ENCODE peak calls at places on chromosomes 2 and 18, in four cellular contexts. O is chondrocyte; T is B cell; S is CD8-positive, alpha-beta T cell. Y is an unnamed sample.

GRCh38 chr2:109117780-109118179 is 11.2 kb upstream of the SH3RF3 start:
- DNase-seq in O (no peak), T (no peak), S (no peak), Y (no peak)

GRCh38 chr2:126736133-126736874 is 80.3 kb downstream of the GYPC start:
- DNase-seq in O (no peak), T (no peak), S (no peak), Y (no peak)

GRCh38 chr2:219642064-219642444 is 14.6 kb downstream of the SLC4A3 start:
- DNase-seq in O (no peak), T (no peak), S (no peak), Y (no peak)

GRCh38 chr2:100673691-100674485 is 111.1 kb downstream of the PDCL3 start:
- DNase-seq in O (no peak), T (no peak), S (no peak), Y (no peak)

GRCh38 chr2:119810039-119810630 is 50.4 kb downstream of the PTPN4 start:
- DNase-seq in O (no peak), T (no peak), S (no peak), Y (no peak)

GRCh38 chr2:161972866-161973265 is 101.1 kb downstream of the DPP4 start:
- DNase-seq in O (no peak), T (no peak), S (no peak), Y (no peak)

GRCh38 chr2:20425884-20426283 is 21.0 kb upstream of the RHOB start:
- DNase-seq in O (no peak), T (no peak), S (no peak), Y (no peak)

GRCh38 chr18:79495591-79496071 is 99.9 kb downstream of the NFATC1 start:
- DNase-seq in O (peak), T (no peak), S (no peak), Y (no peak)

GRCh38 chr2:46310446-46310845 is 13.2 kb downstream of the EPAS1 start:
- DNase-seq in O (no peak), T (peak), S (no peak), Y (no peak)

GRCh38 chr2:79219383-79219988 is 59.9 kb upstream of the REG3A start:
- DNase-seq in O (no peak), T (no peak), S (no peak), Y (no peak)

GRCh38 chr2:121648611-121649401 is 456 bp downstream of the CLASP1 start:
- DNase-seq in O (no peak), T (peak), S (peak), Y (peak)

GRCh38 chr2:223725494-223725893 is 111.9 kb downstream of the AP1S3 start:
- DNase-seq in O (no peak), T (no peak), S (no peak), Y (no peak)

GRCh38 chr18:60656563-60656962 is 284.0 kb upstream of the MC4R start:
- DNase-seq in O (no peak), T (no peak), S (no peak), Y (no peak)

GRCh38 chr2:182240862-182241371 is 185.9 kb downstream of the PDE1A start:
- DNase-seq in O (no peak), T (no peak), S (no peak), Y (no peak)

GRCh38 chr2:23545811-23546210 is 160.8 kb downstream of the KLHL29 start:
- DNase-seq in O (no peak), T (no peak), S (no peak), Y (no peak)

GRCh38 chr2:233436691-233437438 is 82.6 kb downstream of the DGKD start:
- DNase-seq in O (no peak), T (no peak), S (no peak), Y (no peak)

GRCh38 chr2:46914578-46915230 is 902 bp downstream of the MCFD2 start:
- DNase-seq in O (no peak), T (no peak), S (no peak), Y (no peak)

GRCh38 chr2:199833525-199833924 is 17.5 kb downstream of the FTCDNL1 start:
- DNase-seq in O (no peak), T (no peak), S (no peak), Y (no peak)

GRCh38 chr18:9631814-9632496 is 17.6 kb upstream of the PPP4R1 start:
- DNase-seq in O (no peak), T (no peak), S (no peak), Y (no peak)

GRCh38 chr2:159380676-159381239 is 94.3 kb upstream of the WDSUB1 start:
- DNase-seq in O (no peak), T (no peak), S (no peak), Y (no peak)

GRCh38 chr2:232941400-232941799 is 71.3 kb downstream of the SNORC start:
- DNase-seq in O (no peak), T (no peak), S (no peak), Y (no peak)

GRCh38 chr18:79900610-79901570 is 50.6 kb downstream of the SLC66A2 start:
- DNase-seq in O (peak), T (no peak), S (no peak), Y (no peak)

GRCh38 chr18:13137041-13137938 is 81.3 kb upstream of the LDLRAD4 start:
- DNase-seq in O (no peak), T (peak), S (peak), Y (peak)

GRCh38 chr2:226873051-226873620 is 37.3 kb downstream of the RHBDD1 start:
- DNase-seq in O (no peak), T (no peak), S (no peak), Y (no peak)

GRCh38 chr2:120669121-120669952 is 66.3 kb upstream of the GLI2 start:
- DNase-seq in O (no peak), T (no peak), S (no peak), Y (no peak)

GRCh38 chr2:9951272-9951521 is 296 bp upstream of the GRHL1 start:
- DNase-seq in O (no peak), T (no peak), S (no peak), Y (no peak)
- TF ChIP-seq CTCF in O (no peak), T (no peak), S (no peak), Y (no peak)

GRCh38 chr2:25202290-25202689 is 33.9 kb upstream of the POMC start:
- DNase-seq in O (no peak), T (no peak), S (no peak), Y (no peak)

GRCh38 chr2:25207078-25207545 is 38.7 kb upstream of the POMC start:
- DNase-seq in O (no peak), T (peak), S (no peak), Y (no peak)

GRCh38 chr2:25201794-25202193 is 33.4 kb upstream of the POMC start:
- DNase-seq in O (peak), T (no peak), S (no peak), Y (no peak)

GRCh38 chr2:25201265-25201664 is 32.9 kb upstream of the POMC start:
- DNase-seq in O (no peak), T (no peak), S (no peak), Y (no peak)

GRCh38 chr2:25204190-25204838 is 35.9 kb upstream of the POMC start:
- DNase-seq in O (no peak), T (peak), S (no peak), Y (peak)
- TF ChIP-seq CTCF in O (no peak), T (peak), S (no peak), Y (no peak)

DNA sequence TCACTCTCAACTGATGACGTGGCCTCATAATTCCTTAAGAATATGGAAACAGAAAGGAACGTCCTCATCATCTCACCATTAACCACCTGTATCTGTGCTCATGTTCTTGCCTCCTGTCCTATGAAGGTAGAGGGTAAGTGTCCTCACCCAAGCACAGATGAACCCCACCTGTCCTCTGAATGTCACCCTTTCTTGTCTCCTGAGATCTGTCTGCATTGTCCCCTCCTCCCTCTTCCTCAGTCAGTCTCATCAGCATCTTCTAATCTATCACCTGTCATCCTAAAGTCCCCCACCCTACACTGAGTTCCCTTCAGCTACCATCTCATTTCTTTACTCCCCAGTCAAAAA is 39.4 kb upstream of the LPIN2 start:
- DNase-seq in O (no peak), T (no peak), S (no peak), Y (no peak)
- TF ChIP-seq CTCF in O (no peak), T (no peak), S (no peak), Y (no peak)

DNA sequence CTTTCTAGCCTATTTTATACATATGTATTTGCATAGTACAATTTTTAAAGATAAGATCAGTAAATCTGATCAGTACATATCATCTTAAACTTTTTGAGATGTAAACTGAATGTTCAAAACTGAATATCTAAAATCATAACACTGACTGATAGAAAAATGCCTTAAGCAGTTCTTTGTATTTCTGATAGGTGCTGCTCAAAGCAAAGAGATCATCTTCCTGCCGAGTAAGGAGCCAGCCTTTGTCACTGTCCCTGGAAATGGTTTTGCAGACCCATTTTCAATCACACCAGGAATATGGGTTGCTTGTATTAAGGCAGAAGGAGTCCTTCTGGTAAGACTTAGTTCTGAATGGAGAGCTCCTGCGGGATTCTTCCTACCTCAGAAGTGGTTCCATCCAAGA is 135.0 kb downstream of the LAMA3 start:
- DNase-seq in O (no peak), T (no peak), S (no peak), Y (no peak)
- TF ChIP-seq CTCF in O (peak), T (no peak), S (no peak), Y (peak)

GRCh38 chr2:42041377-42042127 is 6.3 kb upstream of the PKDCC start:
- DNase-seq in O (no peak), T (no peak), S (no peak), Y (no peak)
- TF ChIP-seq CTCF in O (no peak), T (no peak), S (no peak), Y (no peak)

GRCh38 chr2:217530399-217531100 is 472.2 kb downstream of the TNS1 start:
- DNase-seq in O (no peak), T (no peak), S (no peak), Y (no peak)

GRCh38 chr2:217523246-217523645 is 479.5 kb downstream of the TNS1 start:
- DNase-seq in O (no peak), T (no peak), S (no peak), Y (no peak)

GRCh38 chr2:217525076-217525475 is 477.7 kb downstream of the TNS1 start:
- DNase-seq in O (no peak), T (no peak), S (no peak), Y (no peak)

GRCh38 chr2:217529271-217529670 is 473.5 kb downstream of the TNS1 start:
- DNase-seq in O (no peak), T (no peak), S (no peak), Y (no peak)

DNA sequence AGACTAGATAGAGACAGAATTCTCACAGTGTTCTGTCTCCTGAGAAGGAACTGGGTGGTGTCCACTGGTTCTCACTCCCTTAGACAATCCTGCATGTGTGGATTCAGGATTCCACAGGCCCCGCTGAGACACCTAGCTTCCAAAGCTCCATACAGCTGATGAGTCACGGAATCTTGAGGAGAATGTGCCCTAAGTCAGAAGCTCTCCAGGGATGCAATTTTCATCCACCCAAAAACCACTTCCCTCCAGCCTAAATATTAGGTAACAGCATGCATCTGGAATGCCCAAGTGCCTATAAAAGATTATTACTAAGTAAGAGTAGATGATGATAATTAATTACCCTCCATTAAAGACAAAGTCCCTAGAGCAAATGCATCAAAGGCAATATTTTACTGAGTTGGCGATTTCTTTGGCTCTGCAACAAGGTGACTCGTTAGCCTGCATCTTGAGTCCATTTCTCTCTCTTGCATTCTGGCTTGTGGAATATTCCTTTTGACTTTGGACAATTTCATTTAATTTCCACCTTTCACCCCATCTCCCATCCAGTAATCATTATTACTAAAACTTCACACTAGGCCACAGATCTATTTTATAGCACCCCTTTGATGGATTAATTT is 475.1 kb downstream of the TNS1 start:
- DNase-seq in O (no peak), T (no peak), S (no peak), Y (no peak)
- TF ChIP-seq CTCF in O (no peak), T (no peak), S (no peak), Y (no peak)

GRCh38 chr18:213977-214376 is 53.9 kb downstream of the THOC1 start:
- DNase-seq in O (no peak), T (no peak), S (no peak), Y (no peak)

GRCh38 chr18:211582-211981 is 53.2 kb downstream of the USP14 start:
- DNase-seq in O (no peak), T (no peak), S (no peak), Y (no peak)

GRCh38 chr18:213505-213904 is 54.3 kb downstream of the THOC1 start:
- DNase-seq in O (no peak), T (no peak), S (no peak), Y (no peak)

GRCh38 chr18:210780-211179 is 52.4 kb downstream of the USP14 start:
- DNase-seq in O (no peak), T (no peak), S (no peak), Y (no peak)

GRCh38 chr18:212780-213179 is 54.4 kb downstream of the USP14 start:
- DNase-seq in O (no peak), T (no peak), S (no peak), Y (no peak)
- TF ChIP-seq CTCF in O (peak), T (no peak), S (no peak), Y (no peak)

DNA sequence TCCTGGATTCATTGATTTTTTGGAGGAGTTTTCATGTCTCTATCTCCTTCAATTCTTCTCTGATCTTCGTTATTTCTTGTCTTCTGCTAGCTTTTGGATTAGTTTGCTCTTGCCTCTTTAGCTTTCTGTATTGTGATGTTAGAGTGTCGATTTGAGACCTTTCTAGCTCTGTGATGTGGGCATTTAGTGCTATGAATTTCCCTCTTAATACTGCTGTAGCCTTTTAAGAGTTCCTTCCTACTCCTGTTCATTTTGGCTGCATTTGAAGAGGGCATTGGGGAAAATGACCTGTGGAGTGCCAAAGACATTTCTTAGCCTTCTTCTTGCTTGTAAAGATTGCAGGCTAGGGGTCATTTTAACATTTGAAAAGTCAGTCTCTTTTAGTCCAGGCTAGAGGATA is 463.8 kb upstream of the GCFC2 start:
- DNase-seq in O (no peak), T (no peak), S (no peak), Y (no peak)
- TF ChIP-seq CTCF in O (no peak), T (no peak), S (no peak), Y (no peak)

DNA sequence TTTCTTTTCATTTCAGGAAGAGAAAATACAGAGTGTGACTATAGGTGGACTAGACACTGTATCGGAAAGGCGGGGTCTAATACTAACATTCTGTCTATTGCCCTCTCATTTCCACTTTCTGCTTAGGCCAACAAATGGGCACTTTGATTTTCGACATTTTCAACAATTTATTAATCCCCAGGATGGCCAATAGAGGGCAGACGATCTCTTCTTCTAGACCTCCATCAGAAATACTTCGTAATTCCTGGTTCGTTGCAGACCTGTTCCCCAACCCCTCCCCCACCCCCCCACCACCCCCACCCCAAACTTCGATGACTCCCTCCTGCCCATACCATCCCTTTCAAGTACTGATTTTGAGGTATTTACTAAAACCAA is 3.6 kb upstream of the CRIM1 start:
- DNase-seq in O (no peak), T (no peak), S (no peak), Y (no peak)
- TF ChIP-seq CTCF in O (peak), T (peak), S (peak), Y (peak)

GRCh38 chr18:48219429-48220145 is 189.6 kb downstream of the ZBTB7C start:
- DNase-seq in O (no peak), T (no peak), S (no peak), Y (no peak)
- TF ChIP-seq CTCF in O (no peak), T (no peak), S (no peak), Y (no peak)